ENCODE peak calls at places on chromosomes 3 and 15, in ten cellular contexts. F is ELF-1, D is fibroblast of mammary gland, Y is caudate nucleus, B is foreskin fibroblast, L is progenitor cell of endocrine pancreas, S is NCI-H2081 treated with DMSO at 0.1 percent for 48 hours, J is EL, A is hippocampal formation, E is KBM-7. W is an unnamed sample.

GRCh38 chr3:12286927-12287726 is 1.7 kb upstream of the PPARG start:
- DNase-seq in B (no peak), L (peak), A (no peak), Y (no peak), F (peak), S (no peak), E (no peak), D (no peak), J (peak), W (no peak)

GRCh38 chr3:87298111-87298718 is 21.8 kb upstream of the POU1F1 start:
- DNase-seq in B (no peak), J (peak), E (peak), D (peak), L (no peak), Y (no peak), A (no peak), F (no peak), S (no peak), W (no peak)

GRCh38 chr3:85572426-85572825 is 613.6 kb downstream of the CADM2 start:
- DNase-seq in S (no peak), L (no peak), D (peak), J (no peak), A (no peak), F (no peak), E (no peak), Y (no peak), B (no peak), W (no peak)

GRCh38 chr3:159775372-159775961 is 213.2 kb upstream of the IL12A start:
- DNase-seq in S (peak), E (peak), F (peak), J (peak), Y (peak), A (peak), D (peak), L (no peak), B (peak), W (no peak)

GRCh38 chr15:22267761-22268160 is 187.4 kb downstream of the OR4M2 start:
- DNase-seq in B (no peak), E (no peak), Y (no peak), F (no peak), S (no peak), L (no peak), D (no peak), A (no peak), J (no peak), W (no peak)

GRCh38 chr3:108103040-108103751 is 12.4 kb upstream of the CD47 start:
- DNase-seq in A (no peak), B (no peak), L (no peak), S (no peak), J (no peak), D (no peak), F (peak), Y (no peak), E (no peak), W (no peak)

GRCh38 chr15:68330911-68331310 is 53.4 kb downstream of the FEM1B start:
- DNase-seq in J (no peak), A (peak), L (no peak), E (no peak), F (peak), Y (peak), D (no peak), B (no peak), S (no peak), W (no peak)

GRCh38 chr3:188061133-188061532 is 92.8 kb upstream of the LPP start:
- DNase-seq in L (no peak), F (peak), A (no peak), B (peak), Y (no peak), J (peak), D (peak), E (peak), S (no peak), W (no peak)

GRCh38 chr3:114449271-114450007 is 155.6 kb downstream of the TIGIT start:
- DNase-seq in Y (no peak), L (no peak), A (no peak), J (no peak), E (no peak), D (peak), B (no peak), F (no peak), S (no peak), W (no peak)

GRCh38 chr3:151226088-151226563 is 23.1 kb upstream of the GPR171 start:
- DNase-seq in S (no peak), F (no peak), L (no peak), B (peak), E (no peak), D (peak), Y (no peak), J (peak), A (no peak), W (no peak)

GRCh38 chr3:99023590-99024192 is 122.2 kb upstream of the DCBLD2 start:
- DNase-seq in E (peak), J (peak), F (no peak), D (peak), Y (no peak), A (no peak), L (no peak), B (peak), S (no peak), W (no peak)

GRCh38 chr3:187744169-187745151 is 808 bp downstream of the BCL6 start:
- DNase-seq in D (peak), S (no peak), Y (peak), F (peak), B (no peak), J (peak), L (no peak), A (peak), E (peak), W (peak)

GRCh38 chr15:97081666-97082226 is 751.2 kb downstream of the NR2F2 start:
- DNase-seq in J (no peak), Y (no peak), L (no peak), E (no peak), D (no peak), S (no peak), F (no peak), B (no peak), A (no peak), W (no peak)

GRCh38 chr3:38805765-38806386 is 10.1 kb downstream of the SCN10A start:
- DNase-seq in B (peak), A (no peak), E (peak), J (peak), S (no peak), D (peak), L (peak), Y (no peak), F (peak), W (no peak)

GRCh38 chr3:197906023-197906849 is 43.8 kb upstream of the RPL35A start:
- DNase-seq in F (peak), L (peak), A (peak), S (peak), B (peak), D (peak), J (peak), Y (peak), E (peak), W (peak)

GRCh38 chr15:58985443-58985842 is 2.0 kb upstream of the RNF111 start:
- DNase-seq in L (no peak), E (no peak), A (no peak), S (no peak), F (no peak), D (peak), B (no peak), Y (no peak), J (peak), W (no peak)

GRCh38 chr15:56869573-56869972 is 48.9 kb upstream of the TCF12 start:
- DNase-seq in L (no peak), J (peak), S (no peak), E (peak), A (peak), Y (peak), B (no peak), D (peak), F (no peak), W (no peak)

GRCh38 chr3:43621974-43622739 is at the start of gene ANO10:
- DNase-seq in L (peak), D (peak), S (peak), Y (peak), E (peak), J (peak), F (peak), A (peak), B (peak), W (peak)

GRCh38 chr3:51706021-51706485 is 815 bp upstream of the GRM2 start:
- DNase-seq in Y (no peak), L (no peak), E (no peak), S (no peak), J (no peak), D (no peak), F (no peak), A (no peak), B (no peak), W (no peak)

GRCh38 chr15:59798605-59798917 is 109.4 kb upstream of the BNIP2 start:
- DNase-seq in F (no peak), L (no peak), A (no peak), D (no peak), S (no peak), Y (no peak), E (no peak), B (no peak), J (no peak), W (no peak)

GRCh38 chr3:149600619-149601018 is 57.2 kb downstream of the WWTR1 start:
- DNase-seq in Y (no peak), L (no peak), D (no peak), J (no peak), E (no peak), A (no peak), F (no peak), S (no peak), B (no peak), W (no peak)

GRCh38 chr3:121758727-121759450 is 9.3 kb upstream of the GOLGB1 start:
- DNase-seq in Y (no peak), F (no peak), J (no peak), D (no peak), A (no peak), B (no peak), E (no peak), S (no peak), L (no peak), W (no peak)

GRCh38 chr3:196660381-196661166 is 21.1 kb downstream of the NRROS start:
- DNase-seq in F (no peak), L (no peak), B (no peak), E (no peak), Y (no peak), S (peak), D (no peak), J (no peak), A (no peak), W (no peak)

GRCh38 chr3:8488877-8489865 is 12.5 kb upstream of the LMCD1 start:
- DNase-seq in F (no peak), J (no peak), D (peak), E (no peak), B (no peak), S (no peak), L (no peak), Y (no peak), A (no peak), W (no peak)

GRCh38 chr3:188881954-188882641 is 289.7 kb upstream of the TPRG1 start:
- DNase-seq in S (no peak), J (peak), L (no peak), A (no peak), Y (no peak), F (no peak), E (no peak), B (peak), D (peak), W (no peak)

GRCh38 chr15:71048913-71049675 is 66.2 kb upstream of the THSD4 start:
- DNase-seq in L (no peak), Y (no peak), E (no peak), J (peak), D (peak), F (no peak), B (peak), A (no peak), S (no peak), W (no peak)

GRCh38 chr15:56919708-56920637 is 1.5 kb downstream of the TCF12 start:
- DNase-seq in L (no peak), E (peak), Y (no peak), S (peak), J (peak), D (peak), A (peak), B (peak), F (peak), W (peak)

GRCh38 chr15:95512906-95513305 is 817.6 kb upstream of the NR2F2 start:
- DNase-seq in F (no peak), B (no peak), D (no peak), Y (no peak), L (no peak), A (no peak), S (no peak), E (no peak), J (no peak), W (no peak)

GRCh38 chr3:73150369-73150768 is 88.9 kb downstream of the EBLN2 start:
- DNase-seq in S (no peak), Y (no peak), J (no peak), L (no peak), E (no peak), D (no peak), F (no peak), A (no peak), B (no peak), W (no peak)

GRCh38 chr15:52709172-52709979 is 30.2 kb upstream of the ATOSA start:
- DNase-seq in J (no peak), B (no peak), F (peak), Y (no peak), D (no peak), A (no peak), S (no peak), L (peak), E (no peak), W (peak)

GRCh38 chr3:126424039-126424717 is 29.5 kb downstream of the CFAP100 start:
- DNase-seq in L (no peak), J (no peak), Y (no peak), A (no peak), D (no peak), B (no peak), S (no peak), F (no peak), E (no peak), W (no peak)

GRCh38 chr15:90664650-90665287 is 52.4 kb upstream of the BLM start:
- DNase-seq in L (no peak), A (no peak), D (peak), S (no peak), F (peak), E (no peak), B (peak), Y (no peak), J (peak), W (peak)

GRCh38 chr3:157311633-157312365 is 124.9 kb upstream of the PTX3 start:
- DNase-seq in J (peak), L (no peak), E (no peak), S (no peak), Y (no peak), F (no peak), B (peak), D (peak), A (no peak), W (no peak)

W was measured in memory B cell.